ENCODE peak calls at places on chromosome 2, in nine cellular contexts. Q, X, I, G, U, T, B, Y and H are unnamed samples.

GRCh38 chr2:62452701-62453449 is 53.1 kb downstream of the TMEM17 start:
- DNase-seq in Q (no peak), X (no peak), I (no peak), G (no peak), U (no peak), T (no peak), B (no peak), Y (no peak), H (no peak)

GRCh38 chr2:168278424-168278888 is 31.1 kb upstream of the STK39 start:
- DNase-seq in Q (no peak), X (no peak), I (peak; percentile 54), G (peak; percentile 90), U (peak; percentile 31), T (no peak), B (peak; percentile 31), Y (no peak), H (no peak)

GRCh38 chr2:168428431-168428830 is 27.6 kb upstream of the CERS6 start:
- DNase-seq in Q (no peak), X (no peak), I (no peak), G (no peak), U (no peak), T (no peak), B (no peak), Y (no peak), H (no peak)

GRCh38 chr2:100380681-100381080 is 36.8 kb downstream of the CHST10 start:
- DNase-seq in Q (no peak), X (no peak), I (no peak), G (no peak), U (no peak), T (no peak), B (no peak), Y (no peak), H (no peak)

GRCh38 chr2:230842473-230842872 is 22.3 kb upstream of the ITM2C start:
- DNase-seq in Q (no peak), X (no peak), I (no peak), G (no peak), U (no peak), T (no peak), B (no peak), Y (no peak), H (no peak)

GRCh38 chr2:81481242-81481993 is 1176.9 kb upstream of the LRRTM1 start:
- DNase-seq in Q (no peak), X (peak; percentile 58), I (no peak), G (peak; percentile 6), U (no peak), T (no peak), B (no peak), Y (no peak), H (no peak)

GRCh38 chr2:170258382-170258781 is 80.4 kb downstream of the MYO3B start:
- DNase-seq in Q (no peak), X (no peak), I (no peak), G (no peak), U (no peak), T (no peak), B (no peak), Y (no peak), H (no peak)

GRCh38 chr2:190117305-190117704 is 54.8 kb upstream of the MSTN start:
- DNase-seq in Q (no peak), X (no peak), I (no peak), G (no peak), U (no peak), T (no peak), B (no peak), Y (no peak), H (no peak)

GRCh38 chr2:29113027-29113686 is 2.1 kb upstream of the CLIP4 start:
- DNase-seq in Q (no peak), X (no peak), I (no peak), G (no peak), U (peak; percentile 76), T (no peak), B (no peak), Y (no peak), H (no peak)

GRCh38 chr2:104768694-104769093 is 85.2 kb upstream of the POU3F3 start:
- DNase-seq in Q (no peak), X (no peak), I (no peak), G (no peak), U (no peak), T (no peak), B (no peak), Y (no peak), H (no peak)

GRCh38 chr2:196315388-196316049 is 144.1 kb upstream of the STK17B start:
- DNase-seq in Q (peak; percentile 48), X (no peak), I (no peak), G (no peak), U (peak; percentile 49), T (no peak), B (no peak), Y (no peak), H (no peak)

GRCh38 chr2:181876614-181877063 is 14.9 kb upstream of the ITPRID2 start:
- DNase-seq in Q (peak; percentile 20), X (no peak), I (no peak), G (no peak), U (peak; percentile 68), T (no peak), B (no peak), Y (no peak), H (no peak)

DNA sequence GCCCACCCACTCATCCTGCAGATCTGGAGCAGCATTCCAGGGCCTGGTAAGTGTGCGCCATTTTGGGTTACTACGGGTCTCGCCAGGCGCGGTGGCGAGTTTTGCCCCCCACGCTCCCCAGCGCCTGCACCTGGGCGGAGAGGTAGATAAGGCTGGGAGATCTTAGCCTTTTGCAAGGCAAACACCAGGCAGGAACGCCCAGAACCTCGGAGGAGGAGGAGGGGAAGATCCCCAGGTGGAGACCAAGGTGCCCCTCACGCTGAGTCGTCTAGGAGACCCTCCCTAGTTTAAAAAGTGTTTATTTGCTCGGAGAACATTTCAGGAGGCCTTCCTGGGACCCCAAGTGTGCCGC is 365 bp upstream of the RAMP1 start:
- DNase-seq in Q (no peak), X (peak; percentile 48), I (no peak), G (no peak), U (no peak), T (no peak), B (no peak), Y (no peak), H (no peak)
- H3K4me3 ChIP-seq in Q (no peak overlapping the region), X (peak overlapping the region; percentile 45), I (peak overlapping the region; percentile 62), G (no peak overlapping the region), U (peak overlapping the region; percentile 42), T (peak overlapping the region; percentile 64), B (peak overlapping the region; percentile 45), Y (no peak overlapping the region), H (no peak overlapping the region)

GRCh38 chr2:8277921-8278571 is 403.8 kb upstream of the ID2 start:
- DNase-seq in Q (no peak), X (no peak), I (no peak), G (no peak), U (no peak), T (no peak), B (no peak), Y (no peak), H (no peak)
- H3K27ac ChIP-seq in Q (no peak overlapping the region), X (no peak overlapping the region), I (no peak overlapping the region), G (no peak overlapping the region), U (no peak overlapping the region), T (no peak overlapping the region), B (no peak overlapping the region), Y (no peak overlapping the region), H (no peak overlapping the region)

DNA sequence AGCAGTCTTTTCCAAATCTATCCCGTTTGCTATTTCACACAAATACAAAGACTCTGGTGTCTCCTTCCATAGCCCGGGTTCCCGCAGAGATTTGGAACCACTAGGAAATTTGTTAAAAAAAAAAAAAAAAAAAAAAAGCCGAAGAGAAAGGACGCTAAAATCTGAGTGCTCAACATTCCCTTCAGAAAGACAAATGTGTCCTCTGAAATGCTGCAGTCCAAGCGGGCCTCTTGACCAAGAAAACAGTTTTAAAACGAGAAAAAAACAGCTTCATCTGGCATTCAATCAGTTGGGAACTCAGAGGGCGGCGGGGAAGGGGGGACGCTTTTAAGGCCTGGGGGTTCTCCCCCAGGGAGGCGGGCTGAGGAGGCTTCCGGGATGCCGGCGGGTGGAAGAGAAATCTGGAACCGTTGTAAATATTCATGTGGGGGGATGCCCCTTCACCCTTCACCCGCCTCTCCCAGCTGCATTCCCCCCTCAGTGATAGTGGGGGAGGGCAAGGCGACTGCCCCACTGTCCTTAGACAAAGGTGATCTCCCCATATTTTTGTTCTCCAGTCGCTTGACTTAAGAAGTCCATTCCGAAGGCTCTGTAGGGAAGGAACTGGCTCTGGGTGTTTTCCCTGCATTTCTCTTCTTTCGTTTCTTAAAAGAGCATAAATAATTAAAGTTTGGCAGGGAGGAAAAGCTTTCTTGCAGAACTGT is 3.3 kb upstream of the HOXD11 start:
- DNase-seq in Q (no peak), X (no peak), I (no peak), G (no peak), U (no peak), T (peak; percentile 3), B (no peak), Y (no peak), H (no peak)
- H3K4me3 ChIP-seq in Q (peak overlapping the region; percentile 56), X (no peak overlapping the region), I (no peak overlapping the region), G (no peak overlapping the region), U (no peak overlapping the region), T (no peak overlapping the region), B (no peak overlapping the region), Y (no peak overlapping the region), H (no peak overlapping the region)

DNA sequence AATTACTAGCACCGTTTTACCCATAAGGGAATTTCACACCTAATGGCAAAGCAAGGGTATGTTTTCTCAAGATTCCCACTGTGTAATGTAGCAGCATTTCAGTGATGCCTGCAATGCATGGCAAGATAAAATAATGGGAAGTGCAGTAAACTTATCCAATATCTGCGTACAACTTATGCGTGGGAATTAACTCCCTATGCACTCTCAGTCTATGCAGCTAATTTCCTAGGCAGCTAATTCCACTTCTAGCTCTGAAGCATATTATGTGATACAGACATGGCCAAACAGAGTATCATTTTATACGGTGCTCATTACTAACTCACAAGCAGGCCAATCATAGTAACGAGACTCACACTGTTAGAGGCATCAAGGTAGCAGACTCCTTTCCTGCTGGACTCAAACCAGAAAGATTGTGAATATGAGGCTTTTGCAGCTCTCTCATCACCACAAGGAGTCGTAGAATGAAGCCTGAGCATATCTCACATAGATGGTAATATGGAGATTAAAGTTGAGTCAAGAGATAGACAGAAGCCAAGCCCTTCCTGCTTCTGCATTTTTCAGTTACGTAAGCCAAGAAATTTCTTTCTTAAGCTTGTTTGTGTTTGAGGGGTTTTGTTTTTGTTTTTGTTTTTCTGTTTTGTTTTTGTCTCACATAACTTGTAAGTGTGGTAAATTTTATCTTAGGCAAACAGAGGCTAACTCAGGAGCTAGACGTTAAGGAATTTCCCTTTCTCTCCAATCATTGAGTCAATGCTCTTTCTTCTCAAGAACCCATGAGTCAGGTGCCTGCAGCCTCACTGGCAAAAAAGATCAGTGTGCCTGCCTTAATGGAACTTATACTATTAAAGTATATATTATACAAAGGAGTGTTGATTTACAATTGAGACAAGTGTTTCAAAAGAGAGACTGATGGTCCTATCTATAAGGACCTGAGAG is 34.7 kb upstream of the ITGAV start:
- DNase-seq in Q (no peak), X (no peak), I (no peak), G (no peak), U (peak; percentile 38), T (no peak), B (no peak), Y (no peak), H (no peak)
- H3K27ac ChIP-seq in Q (no peak overlapping the region), X (no peak overlapping the region), I (no peak overlapping the region), G (no peak overlapping the region), U (no peak overlapping the region), T (no peak overlapping the region), B (no peak overlapping the region), Y (no peak overlapping the region), H (no peak overlapping the region)